ENCODE peak calls at places on chromosomes 12 and 14, in six cellular contexts. L, A, N, E, P and D are unnamed samples.

GRCh38 chr14:102554835-102555819 is 37.3 kb upstream of the RCOR1 start:
- DNase-seq in A (peak), N (peak), E (no peak), P (no peak), L (peak), D (no peak)

GRCh38 chr12:62259311-62259992 is 752 bp upstream of the USP15 start:
- DNase-seq in E (no peak), N (no peak), L (no peak), P (no peak), A (no peak), D (no peak)

GRCh38 chr12:30111719-30112118 is 328.0 kb upstream of the TMTC1 start:
- DNase-seq in E (no peak), P (no peak), N (no peak), A (no peak), L (no peak), D (no peak)

GRCh38 chr14:102917469-102918211 is 4.8 kb upstream of the AMN start:
- DNase-seq in E (peak), P (peak), N (peak), L (peak), A (peak), D (no peak)

GRCh38 chr12:89863332-89863938 is 154.8 kb upstream of the ATP2B1 start:
- DNase-seq in P (no peak), A (no peak), L (peak), E (no peak), N (no peak), D (peak)

GRCh38 chr14:69615471-69616407 is 4.3 kb downstream of the SUSD6 start:
- DNase-seq in N (peak), L (no peak), E (no peak), P (peak), A (peak), D (peak)

GRCh38 chr12:119649202-119649808 is 18.6 kb upstream of the PRKAB1 start:
- DNase-seq in P (no peak), A (peak), L (no peak), N (no peak), E (no peak), D (no peak)

GRCh38 chr12:78887008-78887407 is 22.4 kb downstream of the SYT1 start:
- DNase-seq in N (no peak), A (peak), P (peak), E (no peak), L (no peak), D (no peak)

GRCh38 chr12:6426882-6427671 is 17.7 kb upstream of the CD27 start:
- DNase-seq in P (no peak), E (no peak), A (no peak), N (no peak), L (peak), D (peak)

GRCh38 chr12:11976005-11976404 is 94.7 kb upstream of the BCL2L14 start:
- DNase-seq in N (no peak), L (no peak), A (no peak), P (no peak), E (no peak), D (no peak)

GRCh38 chr12:68792952-68793351 is 15.0 kb upstream of the MDM2 start:
- DNase-seq in E (no peak), P (peak), N (no peak), A (peak), L (no peak), D (peak)

GRCh38 chr12:46332260-46332659 is 40.3 kb downstream of the SLC38A2 start:
- DNase-seq in L (no peak), E (no peak), A (peak), N (no peak), P (peak), D (no peak)

GRCh38 chr12:90010089-90010488 is 301.5 kb upstream of the ATP2B1 start:
- DNase-seq in L (no peak), E (no peak), N (no peak), P (peak), A (peak), D (no peak)

GRCh38 chr14:59215353-59215752 is 26.9 kb downstream of the DAAM1 start:
- DNase-seq in L (no peak), P (peak), N (peak), E (no peak), A (peak), D (no peak)

GRCh38 chr14:90496379-90496778 is 99.5 kb downstream of the CALM1 start:
- DNase-seq in L (no peak), N (no peak), E (no peak), A (no peak), P (no peak), D (no peak)

GRCh38 chr14:81332725-81333124 is 67.4 kb downstream of the STON2 start:
- DNase-seq in P (no peak), L (no peak), N (no peak), E (no peak), A (no peak), D (no peak)

GRCh38 chr12:2341871-2342270 is 289.1 kb downstream of the CACNA1C start:
- DNase-seq in L (no peak), P (peak), A (peak), N (no peak), E (no peak), D (no peak)

GRCh38 chr12:89225808-89226368 is 126.4 kb downstream of the DUSP6 start:
- DNase-seq in E (no peak), L (no peak), P (peak), N (peak), A (peak), D (no peak)

GRCh38 chr12:129089576-129089975 is 236.3 kb downstream of the GLT1D1 start:
- DNase-seq in L (no peak), P (no peak), N (no peak), A (no peak), E (no peak), D (no peak)

GRCh38 chr12:121872546-121873223 is 14.0 kb upstream of the HPD start:
- DNase-seq in E (no peak), L (no peak), A (peak), N (no peak), P (peak), D (no peak)

GRCh38 chr14:59425322-59425945 is 39.7 kb downstream of the GPR135 start:
- DNase-seq in P (peak), A (peak), N (no peak), E (no peak), L (no peak), D (no peak)

GRCh38 chr12:1691123-1692007 is 495 bp downstream of the ADIPOR2 start:
- DNase-seq in P (no peak), L (no peak), E (no peak), N (peak), A (peak), D (no peak)

GRCh38 chr14:64706552-64707193 is 2.4 kb downstream of the PLEKHG3 start:
- DNase-seq in A (no peak), L (no peak), P (no peak), N (peak), E (no peak), D (no peak)

GRCh38 chr12:53219116-53219955 is 12.3 kb upstream of the ITGB7 start:
- DNase-seq in P (peak), E (no peak), A (peak), N (no peak), L (no peak), D (no peak)

GRCh38 chr12:116406529-116406928 is 129.0 kb upstream of the MED13L start:
- DNase-seq in L (no peak), E (peak), N (peak), A (peak), P (peak), D (no peak)

GRCh38 chr12:130658561-130658960 is 57.5 kb downstream of the RIMBP2 start:
- DNase-seq in L (no peak), E (no peak), N (no peak), A (no peak), P (no peak), D (no peak)

GRCh38 chr14:35877276-35877675 is 51.1 kb downstream of the BRMS1L start:
- DNase-seq in A (peak), N (no peak), L (no peak), P (no peak), E (no peak), D (no peak)

GRCh38 chr12:95837240-95838038 is 21.3 kb upstream of the SNRPF start:
- DNase-seq in N (no peak), A (no peak), E (no peak), P (no peak), L (no peak), D (no peak)

GRCh38 chr12:45575417-45575816 is 154.1 kb upstream of the ARID2 start:
- DNase-seq in N (no peak), P (no peak), A (no peak), L (no peak), E (no peak), D (no peak)

GRCh38 chr12:102480401-102480800 is at the start of gene IGF1:
- DNase-seq in N (no peak), E (no peak), A (peak), L (no peak), P (peak), D (no peak)

GRCh38 chr12:58420496-58420895 is 479.1 kb downstream of the ATP23 start:
- DNase-seq in L (no peak), N (no peak), P (no peak), A (peak), E (no peak), D (no peak)

GRCh38 chr12:63400746-63401145 is 249.7 kb upstream of the AVPR1A start:
- DNase-seq in L (no peak), A (peak), E (no peak), N (no peak), P (peak), D (no peak)

GRCh38 chr14:95979339-95980042 is 59.7 kb upstream of the C14orf132 start:
- DNase-seq in E (no peak), N (no peak), P (no peak), A (no peak), L (no peak), D (no peak)
- TF ChIP-seq CTCF in E (no peak), N (no peak), P (no peak), A (no peak), L (no peak), D (peak)

DNA sequence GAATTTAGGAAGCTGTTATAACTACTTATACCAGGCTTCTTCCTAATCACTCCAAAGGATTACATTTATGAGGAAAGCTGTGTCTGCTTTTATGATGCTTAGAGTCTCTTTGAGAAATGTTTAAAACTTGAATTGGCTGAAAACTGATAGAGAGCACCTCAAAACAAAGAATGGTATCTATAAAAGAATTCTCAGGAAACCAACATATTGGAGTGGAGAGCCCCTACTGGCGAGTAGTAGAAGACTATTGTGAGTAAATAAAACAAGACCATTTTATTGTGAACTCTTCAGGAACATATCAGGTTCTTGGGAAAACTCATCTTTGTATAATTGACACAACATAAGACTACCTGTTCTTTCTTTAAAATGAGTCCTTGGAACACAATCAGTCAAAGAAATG is 578.6 kb downstream of the RERGL start:
- DNase-seq in N (no peak), A (no peak), L (no peak), E (no peak), P (no peak), D (no peak)
- TF ChIP-seq CTCF in N (no peak), A (no peak), L (no peak), E (no peak), P (no peak), D (no peak)

GRCh38 chr12:91989143-91989542 is 156.5 kb downstream of the BTG1 start:
- DNase-seq in A (no peak), E (no peak), N (no peak), P (no peak), L (no peak), D (no peak)
- TF ChIP-seq CTCF in A (no peak), E (no peak), N (no peak), P (no peak), L (no peak), D (no peak)

DNA sequence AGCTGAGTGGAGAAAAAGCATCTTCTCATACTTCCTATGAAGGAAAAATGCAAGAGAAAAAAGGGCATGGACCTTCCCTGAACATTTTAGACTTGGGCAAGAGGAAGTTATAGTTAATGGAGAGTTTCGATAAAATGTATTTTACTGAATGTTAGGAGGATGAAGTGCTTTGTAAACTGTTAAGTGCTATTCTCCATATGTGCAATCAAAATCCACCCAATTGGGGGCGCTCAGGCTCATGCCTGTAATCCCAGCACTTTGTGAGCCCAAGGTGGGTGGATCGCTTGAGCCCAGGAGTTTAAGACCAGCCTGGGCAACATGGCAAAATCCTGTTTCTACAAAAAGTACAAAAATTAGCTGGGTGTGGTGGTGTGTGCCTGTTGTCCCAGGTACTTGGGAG is 1.9 kb upstream of the CNPY2 start:
- DNase-seq in A (no peak), N (no peak), E (no peak), P (no peak), L (no peak), D (no peak)
- TF ChIP-seq CTCF in A (no peak), N (no peak), E (no peak), P (no peak), L (no peak), D (no peak)

DNA sequence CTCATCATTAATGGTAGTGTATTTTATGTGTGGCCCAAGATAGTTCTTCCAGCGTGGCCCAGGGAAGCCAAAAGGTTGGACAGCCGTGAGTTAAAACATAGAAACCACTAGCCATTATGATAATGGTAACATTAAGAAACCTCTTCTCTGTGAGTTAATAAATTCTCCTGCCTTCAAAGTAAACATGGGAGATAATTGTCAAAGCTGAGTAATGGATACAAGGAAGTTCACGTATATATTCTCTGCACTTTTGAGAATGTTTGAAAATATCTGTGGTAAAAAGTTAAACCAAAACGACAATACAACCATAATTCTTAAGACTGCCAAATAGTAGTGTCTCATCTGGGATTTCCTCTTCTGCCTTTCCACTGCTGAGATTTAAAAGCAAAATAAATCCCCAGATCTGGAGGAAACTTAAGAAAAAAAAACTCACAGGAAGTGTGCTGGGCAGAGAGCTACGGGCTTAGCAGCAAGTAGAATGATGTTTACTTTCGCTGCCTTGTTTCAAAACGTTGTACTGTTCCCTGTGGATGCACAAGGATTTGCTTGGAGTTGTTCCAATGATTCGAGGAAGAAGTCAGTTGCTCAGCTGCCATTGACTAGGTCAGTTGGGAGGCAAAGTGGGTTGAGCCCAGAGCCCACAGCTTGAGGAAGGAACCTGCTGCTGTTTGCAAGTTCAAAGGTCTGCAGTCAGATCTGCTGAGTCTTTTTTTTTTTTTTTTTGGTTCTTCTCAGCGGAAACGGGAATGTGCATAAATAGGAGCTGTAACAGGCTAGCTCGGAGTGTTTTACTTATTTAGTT is 1.7 kb downstream of the TPCN1 start:
- DNase-seq in N (peak), L (no peak), E (no peak), P (peak), A (peak), D (no peak)
- TF ChIP-seq CTCF in N (no peak), L (no peak), E (no peak), P (no peak), A (no peak), D (no peak)

DNA sequence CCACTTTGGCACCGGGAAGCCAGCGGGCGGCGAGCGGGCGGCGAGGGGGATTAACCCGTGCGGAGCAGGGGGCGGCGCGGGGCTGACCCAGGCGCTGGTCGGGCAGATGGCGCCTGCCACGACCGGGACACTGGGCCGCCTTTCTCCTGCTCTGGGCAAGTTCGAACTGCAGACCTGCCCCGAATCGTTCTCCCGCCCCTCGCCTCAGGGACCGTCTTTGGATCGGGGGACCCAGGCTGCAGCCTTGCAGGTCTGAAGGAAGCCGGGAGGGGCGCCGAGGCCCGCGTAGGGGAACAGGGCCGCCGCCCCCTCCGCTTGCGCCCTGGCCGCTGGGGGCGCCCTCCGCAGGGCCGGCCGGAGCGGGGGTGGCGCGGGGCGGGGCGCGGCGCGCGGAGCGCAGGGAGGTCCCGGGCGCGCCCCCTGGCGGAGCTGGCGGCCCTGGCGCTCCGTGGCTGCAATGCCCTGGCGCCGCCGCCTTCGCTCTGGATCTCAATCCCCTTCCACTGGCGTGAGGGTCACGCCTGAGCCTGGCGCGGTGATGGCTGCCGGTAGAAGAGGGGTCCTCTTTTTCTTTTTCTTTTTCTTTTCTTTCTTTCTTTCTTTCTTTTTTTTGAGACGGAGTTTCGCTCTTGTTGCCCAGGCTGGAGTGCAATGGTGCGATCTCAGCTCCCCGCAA is 447 bp upstream of the LTBP2 start:
- DNase-seq in P (peak), N (peak), A (peak), E (no peak), L (peak), D (no peak)
- TF ChIP-seq CTCF in P (peak), N (peak), A (peak), E (no peak), L (peak), D (peak)

GRCh38 chr12:28235985-28236384 is 45.7 kb downstream of the CCDC91 start:
- DNase-seq in E (no peak), P (no peak), N (no peak), L (no peak), A (no peak), D (no peak)

GRCh38 chr12:28239918-28240317 is 49.7 kb downstream of the CCDC91 start:
- DNase-seq in P (no peak), E (no peak), L (no peak), A (no peak), N (no peak), D (no peak)

GRCh38 chr12:28240853-28241252 is 50.6 kb downstream of the CCDC91 start:
- DNase-seq in E (no peak), A (no peak), N (no peak), P (no peak), L (no peak), D (no peak)

GRCh38 chr12:28235017-28235416 is 44.8 kb downstream of the CCDC91 start:
- DNase-seq in L (no peak), P (no peak), E (no peak), A (no peak), N (no peak), D (no peak)

GRCh38 chr12:28237423-28237822 is 47.2 kb downstream of the CCDC91 start:
- DNase-seq in N (no peak), E (no peak), L (no peak), A (no peak), P (no peak), D (no peak)
- TF ChIP-seq CTCF in N (no peak), E (no peak), L (no peak), A (peak), P (no peak), D (no peak)

GRCh38 chr14:100815478-100816285 is 10.2 kb upstream of the MEG3 start:
- DNase-seq in E (no peak), L (no peak), A (peak), P (peak), N (no peak), D (no peak)

GRCh38 chr14:100819453-100819828 is 6.5 kb upstream of the MEG3 start:
- DNase-seq in L (no peak), E (no peak), A (no peak), P (no peak), N (no peak), D (no peak)

GRCh38 chr14:100818221-100818699 is 7.7 kb upstream of the MEG3 start:
- DNase-seq in N (no peak), L (no peak), P (no peak), A (no peak), E (no peak), D (no peak)

GRCh38 chr14:100816950-100817901 is 8.7 kb upstream of the MEG3 start:
- DNase-seq in L (no peak), P (no peak), N (no peak), A (no peak), E (no peak), D (no peak)

DNA sequence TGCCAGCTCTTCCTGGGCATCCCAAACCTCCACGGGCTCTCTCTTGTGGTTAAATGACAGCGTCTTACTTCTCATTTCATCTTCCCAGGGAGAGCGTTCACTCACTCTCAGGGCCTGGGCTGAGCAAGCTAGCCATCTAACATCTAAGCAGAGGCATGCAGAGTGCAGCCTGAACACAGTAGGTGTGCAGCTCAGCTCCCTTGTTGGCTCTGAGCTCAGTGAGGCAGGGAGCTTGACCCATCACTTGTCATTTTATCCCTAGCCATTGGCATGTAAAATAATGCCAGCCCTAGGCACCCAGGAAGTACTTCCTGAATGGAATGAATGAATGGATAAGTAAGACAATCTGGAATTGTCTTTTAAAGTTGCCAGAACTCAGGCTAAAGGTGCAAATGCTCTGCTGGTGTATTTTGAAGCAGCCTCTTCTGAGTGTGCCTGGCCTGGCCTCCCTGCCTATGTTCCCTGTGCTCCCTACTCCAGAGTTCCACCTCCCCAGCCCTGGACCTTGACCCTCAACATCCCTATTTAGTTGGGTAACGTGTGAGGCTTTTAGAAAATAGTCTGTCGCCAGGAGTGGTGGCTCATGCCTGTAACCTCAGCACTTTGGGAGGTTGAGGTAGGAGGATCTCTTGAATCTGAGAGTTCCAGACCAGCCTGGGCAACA is 9.5 kb upstream of the MEG3 start:
- DNase-seq in L (no peak), E (no peak), A (no peak), N (no peak), P (no peak), D (no peak)
- TF ChIP-seq CTCF in L (no peak), E (no peak), A (no peak), N (no peak), P (no peak), D (no peak)